ENCODE peak calls at places on chromosome 16, in four cellular contexts. P, C, E and R are unnamed samples.

GRCh38 chr16:82037251-82037650 is 2.2 kb downstream of the HSD17B2 start:
- DNase-seq in E (peak; percentile 60), P (no peak), C (no peak), R (no peak)

GRCh38 chr16:85275533-85276249 is 163.4 kb upstream of the CIBAR2 start:
- DNase-seq in E (no peak), C (peak; percentile 65), P (peak; percentile 85), R (no peak)

GRCh38 chr16:52547001-52547833 is at the start of gene TOX3:
- DNase-seq in P (peak; percentile 65), E (no peak), C (no peak), R (no peak)

GRCh38 chr16:22948058-22948602 is 134.2 kb downstream of the HS3ST2 start:
- DNase-seq in E (no peak), C (no peak), P (no peak), R (no peak)

GRCh38 chr16:68417711-68418301 is 30.5 kb downstream of the SMPD3 start:
- DNase-seq in E (no peak), C (peak; percentile 57), P (peak; percentile 78), R (peak; percentile 71)

GRCh38 chr16:85372627-85373372 is 240.3 kb upstream of the GSE1 start:
- DNase-seq in P (no peak), E (peak; percentile 68), C (no peak), R (no peak)

GRCh38 chr16:56637814-56638750 is at the start of gene MT1A:
- DNase-seq in E (no peak), C (peak; percentile 78), P (peak; percentile 83), R (no peak)

GRCh38 chr16:69924777-69925191 is 26.4 kb upstream of the CLEC18A start:
- DNase-seq in E (peak; percentile 80), C (no peak), P (no peak), R (no peak)

GRCh38 chr16:81804134-81804610 is 25.1 kb downstream of the PLCG2 start:
- DNase-seq in C (no peak), P (no peak), E (no peak), R (no peak)

GRCh38 chr16:54903047-54903446 is 27.6 kb upstream of the IRX5 start:
- DNase-seq in P (no peak), E (no peak), C (no peak), R (no peak)

GRCh38 chr16:50244504-50245416 is 21.6 kb upstream of the ADCY7 start:
- DNase-seq in C (no peak), E (no peak), P (no peak), R (no peak)

GRCh38 chr16:23952128-23953041 is 116.6 kb downstream of the PRKCB start:
- DNase-seq in P (no peak), C (no peak), E (peak; percentile 14), R (no peak)

GRCh38 chr16:1496464-1496863 is 3.3 kb downstream of the TELO2 start:
- DNase-seq in P (no peak), E (no peak), C (no peak), R (no peak)

GRCh38 chr16:63789603-63790002 is 1332.3 kb downstream of the CDH11 start:
- DNase-seq in E (no peak), P (no peak), C (no peak), R (peak; percentile 14)

GRCh38 chr16:23254338-23254737 is 47.8 kb upstream of the SCNN1B start:
- DNase-seq in C (no peak), P (no peak), E (peak; percentile 92), R (no peak)

GRCh38 chr16:57660715-57661463 is 7.2 kb upstream of the ADGRG3 start:
- DNase-seq in C (no peak), E (no peak), P (no peak), R (no peak)

GRCh38 chr16:46986896-46987295 is 13.4 kb upstream of the DNAJA2 start:
- DNase-seq in E (no peak), C (no peak), P (no peak), R (peak; percentile 94)

GRCh38 chr16:56849690-56850680 is 15.0 kb upstream of the SLC12A3 start:
- DNase-seq in E (peak; percentile 15), C (no peak), P (peak; percentile 25), R (no peak)

GRCh38 chr16:19138601-19139000 is 24.8 kb downstream of the ITPRIPL2 start:
- DNase-seq in E (peak; percentile 52), P (no peak), C (peak; percentile 66), R (peak; percentile 40)

GRCh38 chr16:6016530-6017184 is 919.1 kb upstream of the EEF2KMT start:
- DNase-seq in P (no peak), E (peak; percentile 37), C (no peak), R (peak; percentile 49)

GRCh38 chr16:82293671-82294070 is 123.6 kb upstream of the MPHOSPH6 start:
- DNase-seq in P (no peak), C (no peak), E (no peak), R (no peak)

GRCh38 chr16:4679854-4680636 is 13.3 kb upstream of the NUDT16L1 start:
- DNase-seq in P (peak; percentile 94), C (peak; percentile 88), E (no peak), R (peak; percentile 77)

GRCh38 chr16:47492428-47493357 is 31.6 kb downstream of the PHKB start:
- DNase-seq in C (peak; percentile 47), P (peak; percentile 71), E (peak; percentile 65), R (peak; percentile 18)

GRCh38 chr16:85704900-85705846 is 16.4 kb upstream of the GINS2 start:
- DNase-seq in P (no peak), C (no peak), E (no peak), R (no peak)

GRCh38 chr16:568401-569258 is 1.1 kb upstream of the PIGQ start:
- DNase-seq in P (no peak), E (no peak), C (no peak), R (no peak)

GRCh38 chr16:8804313-8804712 is 6.7 kb downstream of the PMM2 start:
- DNase-seq in C (no peak), E (no peak), P (no peak), R (no peak)

GRCh38 chr16:79801550-79802090 is 201.1 kb upstream of the MAF start:
- DNase-seq in E (peak; percentile 13), C (no peak), P (no peak), R (no peak)

GRCh38 chr16:60771138-60771537 is 1265.1 kb downstream of the CDH8 start:
- DNase-seq in C (no peak), P (no peak), E (no peak), R (no peak)

GRCh38 chr16:69522732-69523404 is 42.9 kb upstream of the NFAT5 start:
- DNase-seq in P (no peak), E (no peak), C (no peak), R (no peak)

GRCh38 chr16:13634253-13634652 is 285.7 kb upstream of the ERCC4 start:
- DNase-seq in C (no peak), P (no peak), E (no peak), R (no peak)

GRCh38 chr16:75298252-75298651 is 46.8 kb upstream of the BCAR1 start:
- DNase-seq in C (no peak), E (no peak), P (no peak), R (no peak)

GRCh38 chr16:85176541-85177447 is 64.5 kb upstream of the CIBAR2 start:
- DNase-seq in E (no peak), P (no peak), C (no peak), R (no peak)

GRCh38 chr16:56675685-56676210 is 6.1 kb downstream of the MT1H start:
- DNase-seq in C (no peak), E (no peak), P (no peak), R (no peak)

GRCh38 chr16:12119562-12119961 is 143.0 kb downstream of the SNX29 start:
- DNase-seq in C (no peak), P (peak; percentile 66), E (no peak), R (no peak)

GRCh38 chr16:20300312-20301097 is 26.8 kb downstream of the GP2 start:
- DNase-seq in E (peak; percentile 34), C (peak; percentile 46), P (no peak), R (peak; percentile 22)

GRCh38 chr16:87636050-87636684 is 33.9 kb downstream of the JPH3 start:
- DNase-seq in E (peak; percentile 60), C (peak; percentile 85), P (peak; percentile 93), R (peak; percentile 23)

GRCh38 chr16:1158456-1159324 is 5.8 kb downstream of the CACNA1H start:
- DNase-seq in P (no peak), C (no peak), E (no peak), R (no peak)

GRCh38 chr16:56277040-56277439 is 85.8 kb downstream of the GNAO1 start:
- DNase-seq in C (no peak), E (no peak), P (peak; percentile 45), R (no peak)

GRCh38 chr16:81920498-81920897 is 90.8 kb downstream of the SDR42E1 start:
- DNase-seq in P (no peak), C (no peak), E (no peak), R (no peak)

DNA sequence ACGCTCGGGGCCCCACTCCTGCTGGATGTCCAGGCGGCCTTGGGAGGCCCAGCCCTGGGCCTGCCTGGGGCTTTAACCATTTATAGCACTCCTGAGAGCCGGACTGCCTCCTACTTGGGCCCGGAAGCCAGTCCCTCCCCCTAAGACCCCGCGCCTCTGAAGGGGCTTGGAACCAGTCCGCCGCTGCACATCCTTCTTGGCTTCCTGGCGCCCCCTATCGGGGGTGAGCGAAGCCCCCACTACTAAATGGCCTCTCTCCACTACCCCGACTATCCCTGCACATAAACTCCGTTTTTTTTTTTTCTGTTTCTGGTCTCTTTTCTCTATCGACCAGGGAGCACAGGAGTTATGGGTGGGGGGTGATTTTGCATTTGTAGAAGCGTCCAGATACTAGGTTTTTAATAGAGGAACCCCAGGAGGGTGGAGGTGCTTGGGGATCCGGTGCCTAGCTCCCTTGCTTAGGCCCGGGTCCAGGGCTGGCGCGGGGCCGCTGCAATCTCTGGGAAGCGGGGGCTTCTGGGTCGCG is 633 bp upstream of the NOL3 start:
- DNase-seq in E (no peak), C (no peak), P (no peak), R (no peak)
- TF ChIP-seq CTCF in E (peak; percentile 80), C (peak; percentile 4), P (peak; percentile 62), R (peak; percentile 15)

GRCh38 chr16:88784074-88784855 is 755 bp downstream of the PIEZO1 start:
- DNase-seq in E (peak; percentile 45), C (peak; percentile 65), P (peak; percentile 88), R (no peak)

GRCh38 chr16:88783391-88784073 is 1.5 kb downstream of the PIEZO1 start:
- DNase-seq in C (no peak), E (no peak), P (peak; percentile 66), R (no peak)

GRCh38 chr16:88784856-88785105 is 239 bp downstream of the PIEZO1 start:
- DNase-seq in P (no peak), C (no peak), E (no peak), R (no peak)

GRCh38 chr16:88787579-88788314 is 2.7 kb upstream of the PIEZO1 start:
- DNase-seq in E (no peak), C (no peak), P (no peak), R (no peak)

GRCh38 chr16:88785106-88785924 is at the start of gene PIEZO1:
- DNase-seq in E (no peak), P (peak; percentile 92), C (peak; percentile 79), R (no peak)
- TF ChIP-seq CTCF in E (peak; percentile 71), P (peak; percentile 89), C (peak; percentile 84), R (peak; percentile 88)

GRCh38 chr16:30370444-30371247 is at the start of gene TBC1D10B:
- DNase-seq in C (peak; percentile 100), P (peak; percentile 98), E (peak; percentile 100), R (peak; percentile 100)
- TF ChIP-seq CTCF in C (no peak), P (peak; percentile 39), E (peak; percentile 55), R (no peak)

GRCh38 chr16:3654249-3654991 is at the start of gene DNASE1:
- DNase-seq in P (peak; percentile 73), C (peak; percentile 53), E (peak; percentile 28), R (no peak)
- TF ChIP-seq CTCF in P (peak; percentile 75), C (peak; percentile 20), E (peak; percentile 87), R (peak; percentile 79)